ENCODE peak calls at places on chromosomes 12 and 14, in ten cellular contexts. N, L, O, B, M, F, I, E, X and A are unnamed samples.

GRCh38 chr14:42047421-42048045 is 440.9 kb downstream of the LRFN5 start:
- DNase-seq in B (no peak), L (no peak), N (no peak), O (no peak), M (no peak), E (no peak), X (no peak), F (no peak), I (no peak), A (no peak)

GRCh38 chr12:47844264-47845020 is 24.7 kb upstream of the HDAC7 start:
- DNase-seq in I (no peak), N (no peak), X (no peak), F (no peak), L (no peak), B (peak), E (no peak), M (no peak), O (no peak), A (no peak)

GRCh38 chr12:57261385-57261784 is 10.4 kb upstream of the STAC3 start:
- DNase-seq in F (no peak), I (no peak), L (no peak), X (no peak), B (no peak), O (no peak), E (no peak), N (no peak), M (no peak), A (no peak)

GRCh38 chr14:69667938-69668336 is 56.5 kb downstream of the SUSD6 start:
- DNase-seq in O (no peak), N (no peak), L (no peak), I (no peak), B (no peak), X (peak), M (no peak), E (no peak), F (no peak), A (no peak)

GRCh38 chr14:103256406-103256805 is 77.6 kb upstream of the EIF5 start:
- DNase-seq in O (no peak), L (no peak), M (no peak), E (no peak), X (no peak), F (no peak), B (no peak), I (no peak), N (no peak), A (no peak)

GRCh38 chr12:75960086-75960910 is 71.3 kb downstream of the PHLDA1 start:
- DNase-seq in X (no peak), N (no peak), O (no peak), B (no peak), L (peak), I (no peak), E (no peak), M (no peak), F (no peak), A (no peak)

GRCh38 chr14:69346710-69347109 is 51.4 kb downstream of the ERH start:
- DNase-seq in E (peak), M (peak), X (no peak), F (peak), I (no peak), B (no peak), N (no peak), O (peak), L (peak), A (no peak)

GRCh38 chr12:88371416-88372183 is 208.7 kb downstream of the KITLG start:
- DNase-seq in N (no peak), B (peak), I (peak), X (no peak), E (no peak), F (no peak), L (no peak), O (no peak), M (peak), A (no peak)

GRCh38 chr12:110545812-110546211 is 37.3 kb downstream of the PPTC7 start:
- DNase-seq in N (no peak), E (no peak), I (no peak), F (no peak), O (no peak), M (no peak), B (no peak), X (no peak), L (no peak), A (no peak)

GRCh38 chr14:104600141-104600643 is 4.4 kb downstream of the TMEM179 start:
- DNase-seq in L (no peak), X (no peak), M (no peak), O (no peak), F (no peak), I (no peak), B (peak), E (no peak), N (peak), A (no peak)

GRCh38 chr12:51171884-51172514 is 936 bp downstream of the TFCP2 start:
- DNase-seq in L (peak), F (no peak), M (peak), N (no peak), X (peak), E (peak), I (peak), O (no peak), B (no peak), A (no peak)

GRCh38 chr14:75519826-75520692 is 2.2 kb upstream of the BATF start:
- DNase-seq in L (no peak), B (no peak), M (peak), E (no peak), I (no peak), X (no peak), N (no peak), O (no peak), F (no peak), A (no peak)

GRCh38 chr12:40312982-40313576 is 88.3 kb downstream of the LRRK2 start:
- DNase-seq in N (no peak), I (no peak), L (no peak), X (peak), M (peak), E (peak), B (no peak), F (no peak), O (no peak), A (no peak)

GRCh38 chr12:28212182-28212581 is 21.9 kb downstream of the CCDC91 start:
- DNase-seq in X (no peak), O (no peak), I (no peak), L (no peak), E (no peak), F (no peak), M (no peak), B (no peak), N (no peak), A (no peak)

GRCh38 chr12:103840399-103840880 is 594 bp downstream of the NT5DC3 start:
- DNase-seq in M (peak), L (peak), F (no peak), O (no peak), E (no peak), N (no peak), I (no peak), X (peak), B (peak), A (no peak)

GRCh38 chr12:23834076-23834475 is 115.4 kb downstream of the SOX5 start:
- DNase-seq in X (no peak), L (no peak), E (no peak), M (no peak), N (no peak), I (peak), F (no peak), B (no peak), O (no peak), A (no peak)

GRCh38 chr14:85539510-85539909 is 9.6 kb downstream of the FLRT2 start:
- DNase-seq in I (no peak), E (no peak), F (no peak), M (no peak), N (no peak), O (no peak), L (no peak), B (no peak), X (no peak), A (no peak)

GRCh38 chr12:44837114-44837800 is 38.9 kb downstream of the NELL2 start:
- DNase-seq in B (no peak), N (no peak), X (no peak), I (no peak), E (no peak), L (no peak), M (no peak), O (no peak), F (no peak), A (no peak)

GRCh38 chr12:6605425-6606330 is 1.5 kb downstream of the CHD4 start:
- DNase-seq in X (peak), I (no peak), B (peak), O (no peak), M (peak), L (peak), F (no peak), E (peak), N (no peak), A (no peak)

GRCh38 chr12:96258451-96258933 is 64.3 kb downstream of the ELK3 start:
- DNase-seq in B (peak), E (no peak), O (no peak), N (no peak), M (peak), I (peak), L (no peak), F (peak), X (peak), A (no peak)

GRCh38 chr12:12272869-12273268 is 6.0 kb upstream of the LRP6 start:
- DNase-seq in X (no peak), F (no peak), B (no peak), M (no peak), I (no peak), L (no peak), N (no peak), O (no peak), E (no peak), A (no peak)

GRCh38 chr14:36214476-36215216 is 38.1 kb upstream of the PTCSC3 start:
- DNase-seq in O (no peak), M (peak), B (no peak), L (no peak), X (no peak), N (no peak), E (no peak), F (no peak), I (no peak), A (no peak)

GRCh38 chr12:93707836-93708235 is 30.7 kb downstream of the CRADD start:
- DNase-seq in E (no peak), B (no peak), L (no peak), X (no peak), M (peak), O (no peak), I (peak), N (no peak), F (no peak), A (no peak)

GRCh38 chr12:34166427-34167060 is 144.2 kb downstream of the ALG10 start:
- DNase-seq in F (peak), M (no peak), L (no peak), N (no peak), I (no peak), X (no peak), O (no peak), E (no peak), B (no peak), A (no peak)

GRCh38 chr12:19978193-19978592 is 390.1 kb upstream of the PDE3A start:
- DNase-seq in N (peak), X (no peak), L (no peak), F (no peak), I (peak), E (no peak), M (peak), B (no peak), O (no peak), A (no peak)

GRCh38 chr14:76768671-76769500 is 7.6 kb downstream of the VASH1 start:
- DNase-seq in E (no peak), M (no peak), B (peak), I (no peak), O (no peak), F (peak), X (no peak), L (no peak), N (no peak), A (no peak)

GRCh38 chr14:54299393-54300363 is 97.1 kb upstream of the CDKN3 start:
- DNase-seq in L (no peak), M (no peak), I (peak), E (no peak), F (no peak), O (no peak), N (no peak), B (no peak), X (no peak), A (no peak)

GRCh38 chr12:73112035-73112816 is 840.1 kb downstream of the TRHDE start:
- DNase-seq in O (no peak), B (no peak), E (no peak), I (no peak), L (no peak), N (no peak), M (no peak), X (no peak), F (no peak), A (no peak)

GRCh38 chr14:49940805-49941421 is 48.0 kb downstream of the ARF6 start:
- DNase-seq in M (no peak), F (no peak), B (no peak), N (no peak), O (no peak), L (no peak), X (no peak), I (no peak), E (no peak), A (no peak)

GRCh38 chr12:42278116-42278485 is 40.1 kb upstream of the YAF2 start:
- DNase-seq in F (no peak), I (no peak), N (no peak), L (no peak), M (no peak), O (no peak), X (no peak), B (no peak), E (no peak), A (no peak)

GRCh38 chr12:43362910-43363694 is 188.9 kb downstream of the ADAMTS20 start:
- DNase-seq in O (no peak), B (no peak), X (no peak), I (no peak), M (peak), L (no peak), E (no peak), N (no peak), F (no peak), A (no peak)

GRCh38 chr12:113479578-113480335 is 8.1 kb upstream of the LHX5 start:
- DNase-seq in O (peak), L (peak), N (no peak), B (no peak), X (peak), I (no peak), M (peak), F (no peak), E (peak), A (no peak)

GRCh38 chr12:49355913-49356312 is 9.2 kb downstream of the DNAJC22 start:
- DNase-seq in I (no peak), O (no peak), L (no peak), M (no peak), E (no peak), F (no peak), B (no peak), X (no peak), N (no peak), A (no peak)

GRCh38 chr12:6828671-6829531 is 694 bp downstream of the P3H3 start:
- DNase-seq in I (peak), N (no peak), L (peak), E (peak), F (no peak), B (no peak), X (no peak), O (no peak), M (no peak), A (no peak)

GRCh38 chr14:54088271-54088670 is 131.6 kb upstream of the BMP4 start:
- DNase-seq in I (no peak), E (no peak), B (no peak), L (no peak), O (no peak), F (no peak), X (no peak), M (no peak), N (no peak), A (no peak)

GRCh38 chr12:1698638-1699214 is 7.9 kb downstream of the ADIPOR2 start:
- DNase-seq in L (no peak), I (no peak), O (no peak), E (no peak), X (no peak), N (no peak), M (no peak), B (no peak), F (no peak), A (no peak)
- TF ChIP-seq CTCF in L (no peak), I (no peak), O (no peak), E (no peak), X (no peak), N (no peak), M (no peak), B (no peak), F (no peak), A (no peak)

GRCh38 chr14:97158102-97158501 is 360.9 kb downstream of the VRK1 start:
- DNase-seq in X (no peak), N (no peak), F (no peak), I (no peak), B (no peak), E (no peak), L (no peak), O (no peak), M (no peak), A (no peak)

GRCh38 chr14:97159124-97159523 is 361.9 kb downstream of the VRK1 start:
- DNase-seq in F (no peak), E (no peak), B (no peak), X (no peak), M (no peak), N (no peak), I (no peak), O (no peak), L (no peak), A (no peak)

GRCh38 chr14:97162621-97163020 is 365.4 kb downstream of the VRK1 start:
- DNase-seq in O (no peak), L (no peak), F (no peak), I (no peak), M (no peak), E (no peak), X (no peak), B (no peak), N (no peak), A (no peak)

GRCh38 chr14:97166497-97166896 is 369.3 kb downstream of the VRK1 start:
- DNase-seq in N (no peak), X (peak), L (no peak), E (no peak), B (no peak), M (no peak), I (no peak), O (no peak), F (no peak), A (no peak)

GRCh38 chr14:97164014-97164413 is 366.8 kb downstream of the VRK1 start:
- DNase-seq in O (no peak), N (no peak), F (no peak), B (no peak), I (no peak), E (no peak), X (no peak), L (no peak), M (no peak), A (no peak)
- TF ChIP-seq CTCF in O (no peak), N (no peak), F (no peak), B (no peak), I (no peak), E (no peak), X (no peak), L (no peak), M (no peak), A (peak)

GRCh38 chr12:108816652-108817335 is 40.6 kb downstream of the SSH1 start:
- DNase-seq in X (no peak), F (no peak), I (no peak), N (no peak), L (no peak), E (no peak), O (no peak), M (peak), B (peak), A (no peak)
- TF ChIP-seq CTCF in X (no peak), F (no peak), I (no peak), N (no peak), L (no peak), E (no peak), O (no peak), M (no peak), B (no peak), A (no peak)

DNA sequence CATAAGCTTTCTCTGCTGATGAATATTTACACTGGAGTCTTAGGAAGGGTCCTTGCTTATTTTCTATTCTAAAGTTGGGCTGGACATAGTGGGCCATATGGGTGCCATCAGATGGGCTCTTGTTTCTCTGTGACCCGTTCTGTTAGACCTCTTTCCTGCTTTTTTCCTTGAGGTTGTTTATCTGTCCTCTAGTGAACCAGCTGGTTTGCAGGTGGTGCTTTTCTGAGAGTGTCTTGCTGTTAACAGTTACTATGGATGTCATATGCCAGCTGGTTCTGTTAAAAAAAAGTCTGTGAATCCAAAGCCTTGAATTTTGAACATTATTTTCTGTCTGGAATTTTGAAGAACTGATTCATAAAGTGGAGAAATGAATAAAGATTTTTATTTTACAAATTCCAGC is 29.2 kb downstream of the ZC3H14 start:
- DNase-seq in L (no peak), B (no peak), M (no peak), F (no peak), O (no peak), E (no peak), N (peak), X (no peak), I (no peak), A (no peak)
- TF ChIP-seq CTCF in L (no peak), B (no peak), M (no peak), F (no peak), O (no peak), E (no peak), N (no peak), X (no peak), I (no peak), A (no peak)

GRCh38 chr12:107522692-107523477 is 162.7 kb upstream of the PWP1 start:
- DNase-seq in I (no peak), N (no peak), X (no peak), L (peak), M (peak), F (no peak), E (peak), B (no peak), O (peak), A (no peak)
- TF ChIP-seq CTCF in I (peak), N (peak), X (peak), L (peak), M (no peak), F (no peak), E (no peak), B (no peak), O (peak), A (peak)

GRCh38 chr14:96197163-96197852 is 7.3 kb upstream of the BDKRB2 start:
- DNase-seq in O (no peak), X (no peak), N (no peak), M (no peak), I (no peak), F (no peak), L (no peak), B (no peak), E (no peak), A (no peak)
- TF ChIP-seq CTCF in O (no peak), X (no peak), N (no peak), M (no peak), I (no peak), F (no peak), L (no peak), B (no peak), E (no peak), A (no peak)